ENCODE peak calls at places on chromosomes 7 and 10, in five cellular contexts. Q, L, Z, O and V are unnamed samples.

GRCh38 chr7:157432957-157433576 is 96.3 kb downstream of the DNAJB6 start:
- DNase-seq in Q (peak), L (peak), Z (peak), O (no peak), V (peak)

GRCh38 chr10:128116851-128117615 is 9.2 kb downstream of the MKI67 start:
- DNase-seq in Q (peak), L (no peak), Z (no peak), O (no peak), V (no peak)

GRCh38 chr7:71735961-71736556 is 604.1 kb downstream of the GALNT17 start:
- DNase-seq in Q (peak), L (peak), Z (peak), O (peak), V (peak)

GRCh38 chr10:60896033-60896432 is 48.0 kb downstream of the RHOBTB1 start:
- DNase-seq in Q (peak), L (no peak), Z (no peak), O (no peak), V (peak)

GRCh38 chr7:129665013-129665401 is 53.5 kb downstream of the NRF1 start:
- DNase-seq in Q (peak), L (peak), Z (peak), O (no peak), V (peak)

GRCh38 chr10:84179059-84179710 is 5.6 kb downstream of the GPR15LG start:
- DNase-seq in Q (peak), L (no peak), Z (no peak), O (no peak), V (peak)

GRCh38 chr10:73625004-73625883 is 16.0 kb downstream of the MYOZ1 start:
- DNase-seq in Q (peak), L (peak), Z (no peak), O (peak), V (peak)

GRCh38 chr10:26215534-26215922 is 1.0 kb upstream of the GAD2 start:
- DNase-seq in Q (no peak), L (no peak), Z (no peak), O (no peak), V (no peak)

GRCh38 chr10:125928928-125929585 is 32.7 kb downstream of the FANK1 start:
- DNase-seq in Q (no peak), L (no peak), Z (no peak), O (no peak), V (no peak)

GRCh38 chr7:130124711-130125110 is 54.4 kb downstream of the KLHDC10 start:
- DNase-seq in Q (no peak), L (no peak), Z (no peak), O (no peak), V (no peak)

GRCh38 chr10:7491230-7491629 is 80.4 kb upstream of the SFMBT2 start:
- DNase-seq in Q (no peak), L (no peak), Z (no peak), O (no peak), V (no peak)

GRCh38 chr10:126369125-126369708 is 19.1 kb downstream of the ADAM12 start:
- DNase-seq in Q (no peak), L (no peak), Z (no peak), O (no peak), V (no peak)

GRCh38 chr7:71509381-71509780 is 377.4 kb downstream of the GALNT17 start:
- DNase-seq in Q (no peak), L (no peak), Z (no peak), O (no peak), V (no peak)

GRCh38 chr10:28217848-28218247 is 85.0 kb downstream of the MPP7 start:
- DNase-seq in Q (peak), L (peak), Z (no peak), O (no peak), V (peak)

GRCh38 chr7:976901-977325 is 1.6 kb upstream of the COX19 start:
- DNase-seq in Q (no peak), L (no peak), Z (no peak), O (no peak), V (no peak)

GRCh38 chr7:99407849-99408346 is 499 bp downstream of the PDAP1 start:
- DNase-seq in Q (peak), L (peak), Z (no peak), O (peak), V (peak)

GRCh38 chr10:13331641-13332040 is 16.5 kb downstream of the SEPHS1 start:
- DNase-seq in Q (no peak), L (no peak), Z (no peak), O (no peak), V (no peak)

GRCh38 chr7:80136276-80137045 is 1.8 kb downstream of the GNAI1 start:
- DNase-seq in Q (peak), L (peak), Z (no peak), O (no peak), V (peak)

GRCh38 chr7:106223156-106223555 is 61.6 kb downstream of the NAMPT start:
- DNase-seq in Q (no peak), L (no peak), Z (no peak), O (no peak), V (no peak)

GRCh38 chr10:42971251-42971599 is 105.6 kb upstream of the RET start:
- DNase-seq in Q (no peak), L (no peak), Z (no peak), O (no peak), V (no peak)

GRCh38 chr7:17530249-17530648 is 231.8 kb downstream of the AHR start:
- DNase-seq in Q (peak), L (no peak), Z (no peak), O (no peak), V (peak)

GRCh38 chr10:119029613-119030420 is at the start of gene NANOS1:
- DNase-seq in Q (no peak), L (peak), Z (no peak), O (no peak), V (no peak)

GRCh38 chr10:35127289-35127891 is 744 bp downstream of the CREM start:
- DNase-seq in Q (peak), L (peak), Z (no peak), O (peak), V (peak)

GRCh38 chr10:127920319-127921074 is 13.6 kb downstream of the PTPRE start:
- DNase-seq in Q (no peak), L (no peak), Z (no peak), O (no peak), V (no peak)

GRCh38 chr7:83410989-83411591 is 237.8 kb downstream of the SEMA3E start:
- DNase-seq in Q (peak), L (peak), Z (peak), O (no peak), V (peak)

GRCh38 chr7:137895301-137896201 is 48.8 kb upstream of the DGKI start:
- DNase-seq in Q (no peak), L (no peak), Z (no peak), O (no peak), V (no peak)

GRCh38 chr7:119233015-119233414 is 1008.5 kb downstream of the ANKRD7 start:
- DNase-seq in Q (no peak), L (no peak), Z (no peak), O (no peak), V (no peak)

GRCh38 chr7:12623885-12624498 is 53.5 kb downstream of the SCIN start:
- DNase-seq in Q (peak), L (peak), Z (no peak), O (no peak), V (peak)

GRCh38 chr10:63593576-63593975 is 72.4 kb downstream of the REEP3 start:
- DNase-seq in Q (peak), L (no peak), Z (no peak), O (no peak), V (no peak)

GRCh38 chr10:124730790-124731189 is 13.4 kb downstream of the FAM53B start:
- DNase-seq in Q (no peak), L (peak), Z (no peak), O (no peak), V (no peak)

GRCh38 chr10:124734311-124735166 is 9.6 kb downstream of the FAM53B start:
- DNase-seq in Q (no peak), L (no peak), Z (no peak), O (no peak), V (no peak)

GRCh38 chr10:124731551-124731950 is 12.6 kb downstream of the FAM53B start:
- DNase-seq in Q (no peak), L (no peak), Z (no peak), O (no peak), V (no peak)

GRCh38 chr10:124733566-124734245 is 10.5 kb downstream of the FAM53B start:
- DNase-seq in Q (no peak), L (no peak), Z (no peak), O (no peak), V (no peak)

GRCh38 chr10:124732931-124733536 is 11.1 kb downstream of the FAM53B start:
- DNase-seq in Q (peak), L (no peak), Z (no peak), O (peak), V (peak)
- H3K4me3 ChIP-seq in Q (no peak), L (no peak), Z (no peak), O (no peak), V (no peak)

GRCh38 chr10:49285232-49285631 is 13.7 kb upstream of the C10orf71 start:
- DNase-seq in Q (peak), L (peak), Z (no peak), O (no peak), V (peak)

GRCh38 chr10:49288341-49289065 is 10.5 kb upstream of the C10orf71 start:
- DNase-seq in Q (no peak), L (no peak), Z (no peak), O (no peak), V (no peak)

GRCh38 chr10:49287689-49288340 is 11.2 kb upstream of the C10orf71 start:
- DNase-seq in Q (no peak), L (no peak), Z (no peak), O (no peak), V (no peak)

GRCh38 chr10:49284356-49284755 is 14.6 kb upstream of the C10orf71 start:
- DNase-seq in Q (no peak), L (no peak), Z (no peak), O (no peak), V (no peak)

DNA sequence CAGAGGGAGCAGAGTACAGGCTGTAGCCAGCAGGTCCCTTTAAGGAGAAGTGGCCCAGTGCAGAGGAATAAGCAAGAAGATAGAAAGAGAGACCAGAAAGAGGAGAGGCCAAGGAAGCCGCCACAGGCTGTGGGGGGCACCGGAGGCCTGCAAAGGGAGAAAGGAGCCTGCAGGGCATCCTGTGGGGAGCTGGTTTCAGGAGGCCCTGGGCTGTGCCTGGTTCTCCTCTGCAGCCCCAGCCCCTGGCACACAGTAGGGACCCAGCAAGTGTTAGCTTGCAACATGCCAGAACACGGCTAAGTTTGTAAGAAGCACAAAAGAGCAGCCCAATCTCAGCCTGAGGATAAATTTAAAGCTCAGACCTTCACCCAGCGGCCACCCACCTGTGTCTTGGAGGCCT is 12.3 kb upstream of the C10orf71 start:
- DNase-seq in Q (no peak), L (no peak), Z (no peak), O (no peak), V (no peak)
- TF ChIP-seq CTCF in Q (no peak), L (no peak), Z (no peak), O (no peak), V (no peak)

GRCh38 chr10:3954615-3955014 is 169.6 kb upstream of the KLF6 start:
- DNase-seq in Q (no peak), L (no peak), Z (no peak), O (no peak), V (no peak)

GRCh38 chr10:3951993-3952392 is 167.0 kb upstream of the KLF6 start:
- DNase-seq in Q (no peak), L (no peak), Z (no peak), O (peak), V (no peak)

GRCh38 chr10:3958472-3958996 is 173.5 kb upstream of the KLF6 start:
- DNase-seq in Q (no peak), L (no peak), Z (no peak), O (no peak), V (no peak)

GRCh38 chr10:3955954-3956617 is 171.1 kb upstream of the KLF6 start:
- DNase-seq in Q (no peak), L (no peak), Z (no peak), O (no peak), V (no peak)

DNA sequence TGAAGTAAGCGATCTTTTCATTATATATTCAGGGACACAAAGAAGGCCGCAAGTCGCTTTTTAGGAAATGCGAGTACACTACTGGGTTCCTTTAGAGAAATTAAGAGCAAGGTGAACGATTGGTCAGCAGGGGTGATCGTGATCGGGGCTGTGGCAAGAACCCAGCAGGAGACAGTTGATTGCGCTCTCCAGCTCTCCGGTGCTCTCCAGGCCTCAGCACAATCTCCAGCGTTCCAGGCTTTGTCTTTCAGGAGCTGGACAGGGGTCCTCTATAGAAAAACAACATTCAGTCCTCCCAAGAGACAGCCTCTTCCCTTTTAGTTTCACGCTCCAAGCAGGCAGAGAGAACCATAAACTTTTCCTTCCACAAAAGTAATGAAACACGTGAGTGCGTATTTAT is 170.5 kb upstream of the KLF6 start:
- DNase-seq in Q (no peak), L (no peak), Z (no peak), O (no peak), V (no peak)
- H3K4me3 ChIP-seq in Q (no peak), L (no peak), Z (no peak), O (no peak), V (no peak)

GRCh38 chr7:142338633-142339501 is 81.0 kb upstream of the PRSS58 start:
- DNase-seq in Q (peak), L (peak), Z (no peak), O (no peak), V (no peak)
- TF ChIP-seq CTCF in Q (peak), L (peak), Z (peak), O (no peak), V (peak)

GRCh38 chr10:67875340-67876238 is 8.9 kb upstream of the SIRT1 start:
- DNase-seq in Q (no peak), L (no peak), Z (no peak), O (no peak), V (no peak)

GRCh38 chr10:67868132-67868531 is 16.3 kb upstream of the SIRT1 start:
- DNase-seq in Q (no peak), L (no peak), Z (no peak), O (no peak), V (no peak)

GRCh38 chr10:67864560-67865371 is 19.7 kb upstream of the SIRT1 start:
- DNase-seq in Q (no peak), L (no peak), Z (no peak), O (no peak), V (no peak)

GRCh38 chr10:67869996-67870395 is 14.5 kb upstream of the SIRT1 start:
- DNase-seq in Q (no peak), L (no peak), Z (no peak), O (no peak), V (no peak)
- H3K4me3 ChIP-seq in Q (no peak), L (no peak), Z (no peak), O (no peak), V (no peak)